ENCODE peak calls at places on chromosomes 4 and X, in five cellular contexts. E is mucosa of descending colon, N is testis, I is fibroblast of lung, T is right lobe of liver. D is an unnamed sample. For H3K36me3, the result is how much of the 10 kb centered on the place peaks cover.

GRCh38 chr4:171846232-171846631 is 33.0 kb downstream of the GALNTL6 start:
- DNase-seq in I (peak), E (peak), N (peak), T (no peak), D (peak)

GRCh38 chrX:42143866-42144592 is 220.7 kb upstream of the CASK start:
- DNase-seq in T (no peak), E (no peak), I (no peak), N (no peak), D (no peak)

GRCh38 chr4:81424336-81424735 is 47.4 kb downstream of the RASGEF1B start:
- DNase-seq in N (no peak), I (no peak), E (no peak), T (no peak), D (no peak)

GRCh38 chrX:16754019-16754418 is 32.2 kb upstream of the TXLNG start:
- DNase-seq in T (no peak), I (no peak), N (no peak), E (no peak), D (no peak)

GRCh38 chrX:24271262-24271661 is 42.6 kb downstream of the SUPT20HL2 start:
- DNase-seq in E (no peak), N (no peak), I (no peak), T (no peak), D (no peak)

GRCh38 chr4:165013691-165014090 is 18.1 kb upstream of the TRIM60 start:
- DNase-seq in N (no peak), E (no peak), T (no peak), I (no peak), D (no peak)

GRCh38 chrX:86154586-86154985 is 6.3 kb downstream of the DACH2 start:
- DNase-seq in I (no peak), T (no peak), N (no peak), E (no peak), D (no peak)

GRCh38 chrX:153556767-153557166 is 39.3 kb downstream of the ATP2B3 start:
- DNase-seq in N (no peak), I (no peak), E (no peak), T (no peak), D (no peak)

GRCh38 chr4:65798498-65799127 is 128.3 kb upstream of the EPHA5 start:
- DNase-seq in T (no peak), N (no peak), I (no peak), E (no peak), D (no peak)

GRCh38 chr4:126144838-126145237 is 830.1 kb downstream of the FAT4 start:
- DNase-seq in N (no peak), E (no peak), I (no peak), T (no peak), D (no peak)

GRCh38 chr4:163693776-163694175 is 199.3 kb downstream of the TMA16 start:
- DNase-seq in I (peak), E (no peak), T (no peak), N (no peak), D (no peak)

GRCh38 chrX:119672252-119672825 is 20.6 kb downstream of the SEPTIN6 start:
- DNase-seq in T (no peak), I (peak), N (no peak), E (no peak), D (no peak)

GRCh38 chr4:10086506-10087120 is 30.0 kb downstream of the WDR1 start:
- DNase-seq in E (no peak), I (no peak), T (no peak), N (no peak), D (no peak)
- H3K36me3 ChIP-seq in E (under half), I (half or more), T (under half), N (under half), D (under half)

GRCh38 chr4:78464265-78464664 is 87.3 kb upstream of the ANXA3 start:
- DNase-seq in T (no peak), E (no peak), N (no peak), I (no peak), D (no peak)

GRCh38 chr4:78468272-78468671 is 83.3 kb upstream of the ANXA3 start:
- DNase-seq in E (no peak), I (no peak), N (no peak), T (no peak), D (no peak)
- H3K36me3 ChIP-seq in E (under half), I (under half), N (under half), T (under half), D (under half)

DNA sequence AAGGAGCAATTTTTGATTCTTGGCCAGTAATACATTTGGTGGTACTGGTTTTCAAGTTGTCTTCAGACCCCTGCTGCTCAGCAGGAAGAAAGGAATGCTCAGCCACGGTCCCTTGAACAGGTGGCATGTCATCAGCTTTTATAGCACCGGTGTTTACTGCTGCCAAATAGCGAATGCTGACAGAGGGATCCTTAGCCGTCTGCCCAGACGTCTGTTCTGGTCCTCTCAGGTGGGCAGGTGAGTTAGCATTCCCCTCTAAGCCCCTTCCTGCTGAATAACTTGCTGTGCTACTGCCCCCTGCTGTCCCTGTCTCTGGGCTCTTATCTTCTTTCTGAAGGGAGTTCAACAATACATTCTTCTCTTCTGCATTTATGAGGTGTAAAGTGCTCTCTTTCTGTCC is 28.4 kb downstream of the BOD1L1 start:
- DNase-seq in T (no peak), I (no peak), N (no peak), E (no peak), D (no peak)
- H3K36me3 ChIP-seq in T (under half), I (under half), N (under half), E (under half), D (under half)

GRCh38 chr4:94603170-94603747 is 151.5 kb downstream of the PDLIM5 start:
- DNase-seq in I (peak), T (no peak), N (no peak), E (no peak), D (no peak)

GRCh38 chr4:94595880-94596483 is 144.2 kb downstream of the PDLIM5 start:
- DNase-seq in T (no peak), N (no peak), E (no peak), I (peak), D (peak)

GRCh38 chr4:94595013-94595412 is 143.3 kb downstream of the PDLIM5 start:
- DNase-seq in I (no peak), N (no peak), E (no peak), T (no peak), D (no peak)

GRCh38 chr4:94598758-94599157 is 147.0 kb downstream of the PDLIM5 start:
- DNase-seq in E (no peak), I (no peak), T (no peak), N (no peak), D (no peak)
- H3K36me3 ChIP-seq in E (under half), I (under half), T (under half), N (under half), D (under half)

DNA sequence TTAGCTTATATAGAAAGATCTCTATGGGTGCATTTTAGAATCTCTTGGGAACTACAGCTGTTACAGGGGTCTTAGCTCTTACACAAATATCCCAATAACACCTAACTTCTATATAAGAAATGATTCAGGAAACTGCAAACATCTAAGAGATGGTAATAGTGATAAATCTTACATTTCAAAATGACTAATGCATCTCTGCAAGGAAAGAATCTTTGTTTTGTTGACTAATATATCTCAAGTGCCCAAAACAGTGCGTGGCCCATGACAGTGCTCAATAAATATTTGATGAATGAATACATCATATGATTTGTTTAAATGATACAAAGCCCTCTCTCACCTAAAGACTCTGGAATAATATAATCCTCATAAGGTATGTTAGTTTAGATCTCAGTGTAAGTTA is 47.5 kb downstream of the CENPE start:
- DNase-seq in E (no peak), I (no peak), T (no peak), N (no peak), D (peak)
- H3K36me3 ChIP-seq in E (under half), I (under half), T (under half), N (under half), D (under half)

DNA sequence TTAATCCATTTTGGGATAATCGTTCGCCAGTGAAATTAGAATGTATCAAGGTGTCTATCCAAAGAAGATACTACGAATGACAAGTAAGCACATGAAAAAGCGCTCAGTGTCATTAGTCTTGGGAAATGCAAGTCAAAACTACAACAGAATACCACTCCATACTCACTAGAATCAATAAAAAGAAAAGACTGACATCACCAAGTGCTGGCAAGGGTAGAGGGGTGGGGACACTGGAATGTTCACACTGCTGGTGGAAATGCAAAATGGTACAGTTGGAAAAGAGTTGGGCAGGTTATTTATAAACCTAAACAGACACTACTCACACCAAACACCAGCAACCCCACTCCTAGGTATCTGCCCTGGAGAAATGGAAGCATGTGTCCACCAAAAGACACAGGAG is 11.2 kb downstream of the WDR1 start:
- DNase-seq in I (no peak), E (no peak), N (no peak), T (no peak), D (no peak)
- H3K36me3 ChIP-seq in I (under half), E (under half), N (under half), T (under half), D (under half)

DNA sequence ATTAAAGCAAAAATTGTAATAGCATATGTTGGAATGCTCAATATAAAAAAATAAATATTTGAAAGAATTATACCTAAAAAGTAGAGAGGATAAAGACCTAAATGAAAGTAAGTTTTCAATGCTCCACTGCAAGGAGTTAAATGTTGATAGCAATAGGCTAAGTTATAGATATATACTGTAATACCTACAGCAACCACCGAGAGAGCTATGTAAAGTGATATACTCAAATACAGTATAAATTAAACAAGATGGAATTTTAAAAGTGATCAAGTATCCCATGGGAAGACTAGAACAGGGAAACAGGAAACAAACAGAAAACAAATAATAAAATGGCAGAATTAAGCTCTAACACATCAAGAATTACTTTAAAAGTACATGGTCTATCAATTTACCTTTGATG is 73.9 kb downstream of the CASP3 start:
- DNase-seq in T (no peak), E (no peak), I (no peak), N (no peak), D (no peak)
- H3K36me3 ChIP-seq in T (under half), E (under half), I (under half), N (under half), D (under half)

D was measured in Panc1.